ENCODE peak calls at places on chromosomes 2 and 18, in eight cellular contexts. One of them, this sample, is unnamed.

GRCh38 chr2:2735041-2735440 is 404.0 kb upstream of the MYT1L start:
- DNase-seq in fibroblast of lung: no peak
- DNase-seq in left ventricle myocardium inferior: no peak
- DNase-seq in cardiac muscle cell: no peak
- DNase-seq in AG10803: no peak
- DNase-seq in LNCaP clone FGC: no peak
- DNase-seq in OCI-LY7: no peak
- DNase-seq in fibroblast of mammary gland: no peak
- DNase-seq in this sample: no peak

GRCh38 chr18:6328624-6329016 is 86.1 kb downstream of the L3MBTL4 start:
- DNase-seq in fibroblast of lung: no peak
- DNase-seq in left ventricle myocardium inferior: no peak
- DNase-seq in cardiac muscle cell: no peak
- DNase-seq in AG10803: no peak
- DNase-seq in LNCaP clone FGC: peak
- DNase-seq in OCI-LY7: no peak
- DNase-seq in fibroblast of mammary gland: no peak
- DNase-seq in this sample: no peak

GRCh38 chr2:46294185-46294836 is 2.9 kb upstream of the EPAS1 start:
- DNase-seq in fibroblast of lung: no peak
- DNase-seq in left ventricle myocardium inferior: peak
- DNase-seq in cardiac muscle cell: no peak
- DNase-seq in AG10803: peak
- DNase-seq in LNCaP clone FGC: no peak
- DNase-seq in OCI-LY7: no peak
- DNase-seq in fibroblast of mammary gland: peak
- DNase-seq in this sample: no peak

GRCh38 chr18:61546598-61546997 is 213.4 kb downstream of the CDH20 start:
- DNase-seq in fibroblast of lung: peak
- DNase-seq in left ventricle myocardium inferior: no peak
- DNase-seq in cardiac muscle cell: peak
- DNase-seq in AG10803: peak
- DNase-seq in LNCaP clone FGC: no peak
- DNase-seq in OCI-LY7: no peak
- DNase-seq in fibroblast of mammary gland: peak
- DNase-seq in this sample: peak

GRCh38 chr2:214630402-214631035 is 179.0 kb downstream of the BARD1 start:
- DNase-seq in fibroblast of lung: peak
- DNase-seq in left ventricle myocardium inferior: no peak
- DNase-seq in cardiac muscle cell: no peak
- DNase-seq in AG10803: no peak
- DNase-seq in LNCaP clone FGC: no peak
- DNase-seq in OCI-LY7: no peak
- DNase-seq in fibroblast of mammary gland: peak
- DNase-seq in this sample: peak

GRCh38 chr18:70276416-70277145 is 12.3 kb upstream of the SOCS6 start:
- DNase-seq in fibroblast of lung: no peak
- DNase-seq in left ventricle myocardium inferior: no peak
- DNase-seq in cardiac muscle cell: no peak
- DNase-seq in AG10803: no peak
- DNase-seq in LNCaP clone FGC: no peak
- DNase-seq in OCI-LY7: no peak
- DNase-seq in fibroblast of mammary gland: no peak
- DNase-seq in this sample: no peak

GRCh38 chr2:235561450-235561849 is 67.6 kb downstream of the AGAP1 start:
- DNase-seq in fibroblast of lung: no peak
- DNase-seq in left ventricle myocardium inferior: no peak
- DNase-seq in cardiac muscle cell: no peak
- DNase-seq in AG10803: no peak
- DNase-seq in LNCaP clone FGC: no peak
- DNase-seq in OCI-LY7: no peak
- DNase-seq in fibroblast of mammary gland: no peak
- DNase-seq in this sample: no peak

GRCh38 chr2:230216489-230216888 is 3.3 kb downstream of the SP110 start:
- DNase-seq in fibroblast of lung: no peak
- DNase-seq in left ventricle myocardium inferior: no peak
- DNase-seq in cardiac muscle cell: no peak
- DNase-seq in AG10803: no peak
- DNase-seq in LNCaP clone FGC: no peak
- DNase-seq in OCI-LY7: no peak
- DNase-seq in fibroblast of mammary gland: no peak
- DNase-seq in this sample: no peak

GRCh38 chr2:96452054-96452453 is 53.1 kb downstream of the NEURL3 start:
- DNase-seq in fibroblast of lung: no peak
- DNase-seq in left ventricle myocardium inferior: no peak
- DNase-seq in cardiac muscle cell: no peak
- DNase-seq in AG10803: no peak
- DNase-seq in LNCaP clone FGC: no peak
- DNase-seq in OCI-LY7: no peak
- DNase-seq in fibroblast of mammary gland: no peak
- DNase-seq in this sample: no peak

GRCh38 chr2:109438146-109438545 is 175.6 kb downstream of the SEPTIN10 start:
- DNase-seq in fibroblast of lung: no peak
- DNase-seq in left ventricle myocardium inferior: no peak
- DNase-seq in cardiac muscle cell: no peak
- DNase-seq in AG10803: no peak
- DNase-seq in LNCaP clone FGC: no peak
- DNase-seq in OCI-LY7: no peak
- DNase-seq in fibroblast of mammary gland: no peak
- DNase-seq in this sample: no peak

GRCh38 chr2:238176565-238176964 is 17.8 kb downstream of the ERFE start:
- DNase-seq in fibroblast of lung: no peak
- DNase-seq in left ventricle myocardium inferior: no peak
- DNase-seq in cardiac muscle cell: no peak
- DNase-seq in AG10803: peak
- DNase-seq in LNCaP clone FGC: no peak
- DNase-seq in OCI-LY7: no peak
- DNase-seq in fibroblast of mammary gland: peak
- DNase-seq in this sample: peak

GRCh38 chr18:12904012-12904516 is 20.0 kb upstream of the PTPN2 start:
- DNase-seq in fibroblast of lung: peak
- DNase-seq in left ventricle myocardium inferior: peak
- DNase-seq in cardiac muscle cell: peak
- DNase-seq in AG10803: no peak
- DNase-seq in LNCaP clone FGC: no peak
- DNase-seq in OCI-LY7: no peak
- DNase-seq in fibroblast of mammary gland: no peak
- DNase-seq in this sample: no peak

GRCh38 chr2:18406219-18406618 is 154.2 kb downstream of the RDH14 start:
- DNase-seq in fibroblast of lung: no peak
- DNase-seq in left ventricle myocardium inferior: no peak
- DNase-seq in cardiac muscle cell: peak
- DNase-seq in AG10803: no peak
- DNase-seq in LNCaP clone FGC: peak
- DNase-seq in OCI-LY7: no peak
- DNase-seq in fibroblast of mammary gland: no peak
- DNase-seq in this sample: peak

GRCh38 chr2:224369028-224369632 is 32.8 kb downstream of the FAM124B start:
- DNase-seq in fibroblast of lung: peak
- DNase-seq in left ventricle myocardium inferior: no peak
- DNase-seq in cardiac muscle cell: peak
- DNase-seq in AG10803: peak
- DNase-seq in LNCaP clone FGC: peak
- DNase-seq in OCI-LY7: peak
- DNase-seq in fibroblast of mammary gland: peak
- DNase-seq in this sample: peak

GRCh38 chr2:71751590-71751989 is 298.2 kb downstream of the DYSF start:
- DNase-seq in fibroblast of lung: no peak
- DNase-seq in left ventricle myocardium inferior: no peak
- DNase-seq in cardiac muscle cell: no peak
- DNase-seq in AG10803: no peak
- DNase-seq in LNCaP clone FGC: no peak
- DNase-seq in OCI-LY7: no peak
- DNase-seq in fibroblast of mammary gland: no peak
- DNase-seq in this sample: no peak

GRCh38 chr18:56517181-56517580 is 121.2 kb downstream of the TXNL1 start:
- DNase-seq in fibroblast of lung: peak
- DNase-seq in left ventricle myocardium inferior: no peak
- DNase-seq in cardiac muscle cell: no peak
- DNase-seq in AG10803: peak
- DNase-seq in LNCaP clone FGC: no peak
- DNase-seq in OCI-LY7: no peak
- DNase-seq in fibroblast of mammary gland: peak
- DNase-seq in this sample: no peak

GRCh38 chr2:120383631-120384477 is 37.9 kb downstream of the INHBB start:
- DNase-seq in fibroblast of lung: no peak
- DNase-seq in left ventricle myocardium inferior: peak
- DNase-seq in cardiac muscle cell: no peak
- DNase-seq in AG10803: no peak
- DNase-seq in LNCaP clone FGC: no peak
- DNase-seq in OCI-LY7: no peak
- DNase-seq in fibroblast of mammary gland: no peak
- DNase-seq in this sample: no peak

GRCh38 chr2:23824777-23825212 is 102.1 kb downstream of the ATAD2B start:
- DNase-seq in fibroblast of lung: peak
- DNase-seq in left ventricle myocardium inferior: no peak
- DNase-seq in cardiac muscle cell: peak
- DNase-seq in AG10803: peak
- DNase-seq in LNCaP clone FGC: peak
- DNase-seq in OCI-LY7: peak
- DNase-seq in fibroblast of mammary gland: peak
- DNase-seq in this sample: peak

GRCh38 chr2:205358351-205358815 is 323.9 kb upstream of the NRP2 start:
- DNase-seq in fibroblast of lung: peak
- DNase-seq in left ventricle myocardium inferior: no peak
- DNase-seq in cardiac muscle cell: peak
- DNase-seq in AG10803: peak
- DNase-seq in LNCaP clone FGC: no peak
- DNase-seq in OCI-LY7: no peak
- DNase-seq in fibroblast of mammary gland: peak
- DNase-seq in this sample: peak

GRCh38 chr2:47438084-47438483 is 35.1 kb downstream of the MSH2 start:
- DNase-seq in fibroblast of lung: no peak
- DNase-seq in left ventricle myocardium inferior: no peak
- DNase-seq in cardiac muscle cell: no peak
- DNase-seq in AG10803: no peak
- DNase-seq in LNCaP clone FGC: no peak
- DNase-seq in OCI-LY7: no peak
- DNase-seq in fibroblast of mammary gland: no peak
- DNase-seq in this sample: no peak

GRCh38 chr2:47437287-47437686 is 34.3 kb downstream of the MSH2 start:
- DNase-seq in fibroblast of lung: peak
- DNase-seq in left ventricle myocardium inferior: no peak
- DNase-seq in cardiac muscle cell: peak
- DNase-seq in AG10803: peak
- DNase-seq in LNCaP clone FGC: no peak
- DNase-seq in OCI-LY7: peak
- DNase-seq in fibroblast of mammary gland: peak
- DNase-seq in this sample: peak
- TF ChIP-seq CTCF in fibroblast of lung: peak
- TF ChIP-seq CTCF in left ventricle myocardium inferior: peak
- TF ChIP-seq CTCF in cardiac muscle cell: peak
- TF ChIP-seq CTCF in AG10803: peak
- TF ChIP-seq CTCF in LNCaP clone FGC: no peak
- TF ChIP-seq CTCF in OCI-LY7: peak
- TF ChIP-seq CTCF in fibroblast of mammary gland: peak
- TF ChIP-seq CTCF in this sample: peak

DNA sequence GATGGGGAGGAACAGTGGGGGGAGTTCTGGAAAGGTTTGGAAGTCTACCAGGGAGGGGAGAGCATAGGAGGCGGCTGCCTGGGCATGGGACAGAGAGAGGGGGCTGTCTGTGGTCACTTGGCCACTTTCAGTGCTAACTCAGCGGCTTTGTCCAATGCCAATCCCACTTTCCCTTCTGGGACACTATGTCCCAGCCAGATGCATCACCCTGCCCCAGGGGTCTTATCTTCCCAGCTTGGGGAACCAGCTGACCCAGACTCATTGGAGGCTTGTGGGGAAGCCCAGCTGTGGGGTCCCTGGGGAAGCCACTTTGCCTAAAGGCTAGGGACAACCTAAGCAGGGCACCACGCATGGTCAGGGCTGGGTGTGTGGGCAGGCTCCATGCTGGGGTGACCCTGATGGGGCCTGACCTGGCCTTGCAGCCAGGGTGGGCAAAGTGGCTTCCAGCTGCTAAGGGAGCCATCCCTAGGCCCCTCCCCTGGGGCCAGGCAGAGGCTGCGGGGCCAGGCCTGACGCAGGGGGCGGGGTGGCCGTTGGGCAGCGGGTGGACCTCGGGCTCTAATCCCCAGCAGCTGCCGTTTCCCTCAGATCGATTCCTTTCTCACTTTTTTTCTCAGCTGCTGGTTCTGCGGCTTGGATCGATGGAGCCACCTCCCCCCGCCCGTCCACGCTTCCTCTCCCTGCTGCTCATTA is 1.6 kb upstream of the ASIC4 start:
- DNase-seq in fibroblast of lung: no peak
- DNase-seq in left ventricle myocardium inferior: no peak
- DNase-seq in cardiac muscle cell: no peak
- DNase-seq in AG10803: no peak
- DNase-seq in LNCaP clone FGC: no peak
- DNase-seq in OCI-LY7: no peak
- DNase-seq in fibroblast of mammary gland: no peak
- DNase-seq in this sample: no peak
- H3K4me3 ChIP-seq in fibroblast of lung: no peak
- H3K4me3 ChIP-seq in left ventricle myocardium inferior: no peak
- H3K4me3 ChIP-seq in cardiac muscle cell: no peak
- H3K4me3 ChIP-seq in AG10803: no peak
- H3K4me3 ChIP-seq in LNCaP clone FGC: no peak
- H3K4me3 ChIP-seq in OCI-LY7: no peak
- H3K4me3 ChIP-seq in fibroblast of mammary gland: no peak
- H3K4me3 ChIP-seq in this sample: no peak

GRCh38 chr2:199306116-199306515 is 151.6 kb downstream of the SATB2 start:
- DNase-seq in fibroblast of lung: no peak
- DNase-seq in left ventricle myocardium inferior: no peak
- DNase-seq in cardiac muscle cell: no peak
- DNase-seq in AG10803: no peak
- DNase-seq in LNCaP clone FGC: no peak
- DNase-seq in OCI-LY7: no peak
- DNase-seq in fibroblast of mammary gland: no peak
- DNase-seq in this sample: no peak
- TF ChIP-seq CTCF in fibroblast of lung: no peak
- TF ChIP-seq CTCF in left ventricle myocardium inferior: no peak
- TF ChIP-seq CTCF in cardiac muscle cell: no peak
- TF ChIP-seq CTCF in AG10803: no peak
- TF ChIP-seq CTCF in LNCaP clone FGC: no peak
- TF ChIP-seq CTCF in OCI-LY7: no peak
- TF ChIP-seq CTCF in fibroblast of mammary gland: no peak
- TF ChIP-seq CTCF in this sample: no peak

DNA sequence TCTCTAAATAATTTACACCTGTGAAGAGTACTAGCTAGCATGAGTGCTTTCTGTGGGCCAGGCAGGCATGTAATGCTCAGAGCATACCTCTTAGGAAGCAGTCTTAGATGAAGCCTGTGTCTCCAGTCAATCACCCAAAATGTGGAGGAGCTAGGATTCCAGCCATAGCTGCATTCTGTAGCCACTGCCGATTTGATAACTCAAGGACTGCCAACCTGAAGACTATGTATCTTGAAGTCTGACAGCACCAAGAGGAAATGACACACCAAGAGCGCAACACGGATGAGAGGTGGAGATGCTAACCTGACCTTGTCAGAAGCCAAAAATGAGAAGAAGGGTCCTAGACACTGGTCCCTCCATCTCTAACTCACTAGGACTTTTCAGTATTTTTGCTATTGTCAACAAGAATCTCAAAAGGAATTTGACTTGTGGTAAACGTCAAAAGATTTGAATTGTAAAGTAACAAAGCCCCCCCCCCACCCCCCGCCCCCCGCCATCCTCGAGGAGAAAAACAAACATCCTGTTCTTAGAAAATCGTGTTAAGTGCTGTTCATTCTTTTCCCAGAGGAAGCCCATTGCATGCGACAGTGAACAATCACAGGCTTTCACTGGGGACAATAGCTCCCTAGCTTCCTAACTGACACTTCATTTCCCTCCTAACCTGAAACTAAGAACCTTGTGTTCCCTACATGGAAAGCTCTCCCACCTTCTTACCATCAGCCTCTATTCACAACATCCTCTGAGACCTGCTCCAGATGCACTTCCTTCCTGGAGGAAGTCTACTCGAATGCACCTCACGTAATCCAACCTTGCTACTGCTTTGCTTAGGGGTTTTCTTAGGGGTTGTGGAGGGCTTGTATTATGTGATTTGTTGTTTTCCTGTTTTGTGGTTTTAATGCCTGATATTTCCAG is 14.7 kb downstream of the CDC42EP3 start:
- DNase-seq in fibroblast of lung: peak
- DNase-seq in left ventricle myocardium inferior: no peak
- DNase-seq in cardiac muscle cell: no peak
- DNase-seq in AG10803: no peak
- DNase-seq in LNCaP clone FGC: no peak
- DNase-seq in OCI-LY7: peak
- DNase-seq in fibroblast of mammary gland: no peak
- DNase-seq in this sample: no peak
- H3K4me3 ChIP-seq in fibroblast of lung: no peak
- H3K4me3 ChIP-seq in left ventricle myocardium inferior: peak
- H3K4me3 ChIP-seq in cardiac muscle cell: no peak
- H3K4me3 ChIP-seq in AG10803: no peak
- H3K4me3 ChIP-seq in LNCaP clone FGC: no peak
- H3K4me3 ChIP-seq in OCI-LY7: peak
- H3K4me3 ChIP-seq in fibroblast of mammary gland: no peak
- H3K4me3 ChIP-seq in this sample: no peak